ENCODE peak calls at places on chromosomes 12 and 14, in ten cellular contexts. X is IMR-90; B is transverse colon; S is CD8-positive, alpha-beta T cell; H is neuronal stem cell; U is tibial nerve; Z is upper lobe of right lung; R is pancreas; N is ovary; E is effector memory CD4-positive, alpha-beta T cell. F is an unnamed sample.
A peak's percentile ranks its signal among the peaks of the same experiment; 100 is the strongest.

GRCh38 chr12:95693689-95694088 is 96.9 kb downstream of the NTN4 start:
- DNase-seq in R (no peak), U (no peak), E (no peak), X (no peak), S (no peak), H (no peak), N (no peak), Z (no peak), B (no peak), F (no peak)

GRCh38 chr12:113697646-113698504 is 226.2 kb upstream of the LHX5 start:
- DNase-seq in R (no peak), U (no peak), B (no peak), S (no peak), X (no peak), E (no peak), N (no peak), H (no peak), Z (no peak), F (no peak)

GRCh38 chr14:101065246-101065645 is 161.7 kb upstream of the RTL1 start:
- DNase-seq in N (no peak), U (no peak), S (no peak), X (no peak), H (no peak), E (no peak), Z (peak; percentile 61), R (no peak), B (no peak), F (no peak)

GRCh38 chr12:101174576-101174975 is 35.5 kb downstream of the SLC5A8 start:
- DNase-seq in H (no peak), X (no peak), S (no peak), R (no peak), B (peak; percentile 48), U (no peak), Z (no peak), N (no peak), E (no peak), F (no peak)

GRCh38 chr12:47164116-47164515 is 84.4 kb upstream of the AMIGO2 start:
- DNase-seq in Z (no peak), E (no peak), H (no peak), S (no peak), X (no peak), B (no peak), R (no peak), N (no peak), U (no peak), F (no peak)

GRCh38 chr12:19440019-19440858 is 947 bp downstream of the AEBP2 start:
- DNase-seq in N (peak; percentile 74), R (peak; percentile 85), U (peak; percentile 35), B (peak; percentile 57), X (peak; percentile 51), H (peak; percentile 44), Z (peak; percentile 78), S (peak; percentile 73), E (peak; percentile 29), F (peak; percentile 38)

GRCh38 chr14:21073921-21074320 is 3.8 kb downstream of the ARHGEF40 start:
- DNase-seq in R (no peak), H (no peak), S (no peak), N (no peak), U (no peak), E (no peak), B (no peak), Z (no peak), X (no peak), F (no peak)

GRCh38 chr14:77663289-77663688 is 44.5 kb downstream of the ALKBH1 start:
- DNase-seq in E (no peak), N (no peak), R (no peak), Z (no peak), X (peak; percentile 38), H (no peak), B (no peak), U (no peak), S (no peak), F (no peak)

GRCh38 chr12:5435161-5435560 is 3.3 kb downstream of the NTF3 start:
- DNase-seq in Z (no peak), E (no peak), R (no peak), S (no peak), N (no peak), U (no peak), B (no peak), H (no peak), X (no peak), F (no peak)

GRCh38 chr12:124448241-124448954 is 119.0 kb downstream of the NCOR2 start:
- DNase-seq in S (no peak), E (no peak), N (no peak), H (no peak), Z (no peak), R (peak; percentile 41), B (no peak), U (no peak), X (no peak), F (no peak)

GRCh38 chr14:50740858-50741257 is 72.8 kb upstream of the SAV1 start:
- DNase-seq in X (no peak), U (no peak), S (no peak), N (no peak), B (no peak), Z (no peak), H (no peak), E (no peak), R (no peak), F (no peak)

DNA sequence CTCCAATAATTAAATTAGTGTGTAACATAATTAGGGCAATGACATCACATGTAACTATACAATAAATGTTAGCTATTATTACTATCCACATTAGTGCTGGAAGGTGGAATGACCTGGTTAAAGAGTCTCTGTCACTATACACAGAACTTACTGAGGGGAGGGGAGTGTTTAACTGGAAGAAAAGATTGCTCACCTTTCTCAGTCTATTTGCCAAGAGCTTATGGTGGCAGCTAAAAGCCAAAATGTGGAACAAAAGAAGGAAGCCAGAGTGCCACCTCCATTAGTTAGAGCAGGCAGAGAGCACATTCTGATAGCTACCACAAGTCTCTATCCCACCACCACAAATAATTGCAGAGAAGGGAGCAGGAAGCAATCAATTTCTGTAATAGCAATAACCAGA is 124.4 kb downstream of the MED13L start:
- DNase-seq in U (no peak), R (no peak), S (no peak), N (no peak), Z (no peak), E (no peak), B (no peak), X (no peak), H (no peak), F (no peak)
- H3K4me3 ChIP-seq in U (no peak overlapping the region), R (no peak overlapping the region), S (no peak overlapping the region), N (no peak overlapping the region), Z (no peak overlapping the region), E (no peak overlapping the region), B (no peak overlapping the region), X (no peak overlapping the region), H (no peak overlapping the region), F (no peak overlapping the region)

DNA sequence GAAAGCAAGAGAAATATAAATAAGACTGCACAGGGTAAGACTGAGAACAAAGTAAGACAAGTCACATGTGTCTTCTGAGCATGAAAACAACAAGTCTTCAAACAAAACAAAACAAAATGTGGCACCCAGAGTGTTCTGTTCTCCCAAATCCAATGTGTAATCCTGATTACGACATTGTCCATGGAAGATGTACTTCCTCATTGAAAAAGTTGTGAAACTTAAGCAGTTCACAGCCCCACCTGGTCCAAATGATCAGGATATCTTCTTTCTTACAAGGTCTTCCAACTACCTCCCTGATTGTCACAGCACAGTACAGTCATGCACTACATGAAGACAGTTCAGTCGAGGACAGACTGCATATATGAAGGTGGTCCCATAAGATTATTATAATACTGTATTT is 23.3 kb upstream of the NEK9 start:
- DNase-seq in Z (no peak), U (peak; percentile 49), R (no peak), B (no peak), S (no peak), E (no peak), X (no peak), H (no peak), N (no peak), F (no peak)
- H3K27ac ChIP-seq in Z (no peak overlapping the region), U (peak overlapping the region; percentile 90), R (no peak overlapping the region), B (peak overlapping the region; percentile 71), S (no peak overlapping the region), E (no peak overlapping the region), X (no peak overlapping the region), H (no peak overlapping the region), N (no peak overlapping the region), F (no peak overlapping the region)

GRCh38 chr12:111076611-111077451 is 156.5 kb upstream of the MYL2 start:
- DNase-seq in S (no peak), B (no peak), H (no peak), E (no peak), N (no peak), Z (no peak), X (no peak), U (no peak), R (no peak), F (no peak)

GRCh38 chr12:111076199-111076598 is 155.8 kb upstream of the MYL2 start:
- DNase-seq in U (no peak), R (no peak), Z (no peak), B (no peak), N (no peak), S (no peak), H (no peak), E (no peak), X (no peak), F (no peak)

GRCh38 chr12:111074559-111074958 is 154.2 kb upstream of the MYL2 start:
- DNase-seq in N (no peak), Z (peak; percentile 43), U (no peak), X (no peak), H (no peak), B (no peak), S (no peak), R (peak; percentile 83), E (no peak), F (no peak)

GRCh38 chr12:111074965-111075364 is 154.6 kb upstream of the MYL2 start:
- DNase-seq in H (no peak), S (no peak), X (no peak), R (no peak), N (no peak), B (no peak), Z (peak; percentile 18), E (no peak), U (no peak), F (no peak)

DNA sequence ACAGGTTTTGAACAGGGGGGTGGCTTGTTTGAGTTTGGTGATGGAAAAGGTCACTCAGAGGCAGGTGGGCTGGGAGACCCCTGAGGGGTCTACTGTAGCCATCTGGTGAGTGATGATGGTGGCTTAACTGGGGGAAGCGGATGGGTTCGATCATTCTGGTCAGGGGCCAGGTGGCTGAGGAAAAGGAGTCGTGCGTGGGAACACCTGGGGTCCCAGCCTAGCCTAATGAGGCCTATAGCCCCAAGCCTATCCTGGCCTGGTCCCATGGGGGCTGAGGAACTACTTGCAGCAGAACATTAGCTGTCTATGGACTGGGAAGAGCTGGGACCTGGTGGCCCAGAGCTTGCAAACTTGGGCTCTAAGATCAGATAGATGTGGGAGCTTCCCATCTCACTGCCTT is 158.4 kb upstream of the MYL2 start:
- DNase-seq in E (no peak), Z (no peak), S (no peak), B (no peak), H (no peak), N (no peak), U (no peak), X (no peak), R (no peak), F (no peak)
- H3K27me3 ChIP-seq in E (no peaks in the 10 kb centered on the region), Z (peaks cover 14% of the 10 kb centered on the region), S (no peaks in the 10 kb centered on the region), B (peaks cover 31% of the 10 kb centered on the region), H (no peaks in the 10 kb centered on the region), N (no peaks in the 10 kb centered on the region), U (no peaks in the 10 kb centered on the region), X (no peaks in the 10 kb centered on the region), R (no peaks in the 10 kb centered on the region), F (no peaks in the 10 kb centered on the region)

GRCh38 chr12:123433615-123434014 is 2.9 kb downstream of the RILPL2 start:
- DNase-seq in E (no peak), H (no peak), X (no peak), N (no peak), S (no peak), R (no peak), U (no peak), Z (no peak), B (no peak), F (no peak)
- H3K4me3 ChIP-seq in E (peak overlapping the region; percentile 22), H (no peak overlapping the region), X (no peak overlapping the region), N (no peak overlapping the region), S (no peak overlapping the region), R (no peak overlapping the region), U (no peak overlapping the region), Z (peak overlapping the region; percentile 94), B (peak overlapping the region; percentile 18), F (no peak overlapping the region)